ENCODE peak calls at places on chromosome 2, in six cellular contexts. Q, N, X, S, I and V are unnamed samples.

GRCh38 chr2:215748446-215748845 is 264.9 kb downstream of the MREG start:
- DNase-seq in Q (no peak), N (no peak), X (no peak), S (no peak), I (no peak), V (no peak)

GRCh38 chr2:242031481-242032019 is 162.0 kb downstream of the RTP5 start:
- DNase-seq in Q (no peak), N (no peak), X (no peak), S (no peak), I (no peak), V (no peak)

GRCh38 chr2:110984654-110985053 is 136.1 kb upstream of the BCL2L11 start:
- DNase-seq in Q (no peak), N (no peak), X (no peak), S (no peak), I (no peak), V (no peak)

GRCh38 chr2:121810959-121811853 is 55.8 kb downstream of the TSN start:
- DNase-seq in Q (peak), N (no peak), X (peak), S (no peak), I (peak), V (peak)

GRCh38 chr2:88038263-88039105 is 17.1 kb downstream of the KRCC1 start:
- DNase-seq in Q (no peak), N (no peak), X (no peak), S (no peak), I (no peak), V (no peak)

GRCh38 chr2:173467751-173468150 is 113.1 kb downstream of the CDCA7 start:
- DNase-seq in Q (no peak), N (no peak), X (no peak), S (no peak), I (no peak), V (no peak)

GRCh38 chr2:240991378-240992263 is 6.8 kb upstream of the SNED1 start:
- DNase-seq in Q (no peak), N (no peak), X (no peak), S (no peak), I (peak), V (no peak)

GRCh38 chr2:234352270-234352669 is 144.6 kb downstream of the ARL4C start:
- DNase-seq in Q (no peak), N (no peak), X (no peak), S (no peak), I (no peak), V (no peak)

GRCh38 chr2:46812381-46813024 is 103.1 kb downstream of the MCFD2 start:
- DNase-seq in Q (no peak), N (no peak), X (peak), S (no peak), I (no peak), V (no peak)

GRCh38 chr2:236946871-236947270 is 138.8 kb upstream of the COPS8 start:
- DNase-seq in Q (no peak), N (no peak), X (no peak), S (no peak), I (no peak), V (no peak)
- TF ChIP-seq YY1 in Q (no peak), N (no peak), X (no peak), S (no peak), I (no peak), V (no peak)

GRCh38 chr2:172449916-172450550 is 22.6 kb downstream of the ITGA6 start:
- DNase-seq in Q (no peak), N (no peak), X (no peak), S (no peak), I (no peak), V (no peak)
- TF ChIP-seq YY1 in Q (no peak), N (no peak), X (no peak), S (no peak), I (no peak), V (no peak)

GRCh38 chr2:214130115-214130514 is 280.7 kb upstream of the VWC2L start:
- DNase-seq in Q (no peak), N (no peak), X (no peak), S (no peak), I (no peak), V (no peak)
- TF ChIP-seq YY1 in Q (no peak), N (no peak), X (no peak), S (no peak), I (no peak), V (no peak)

DNA sequence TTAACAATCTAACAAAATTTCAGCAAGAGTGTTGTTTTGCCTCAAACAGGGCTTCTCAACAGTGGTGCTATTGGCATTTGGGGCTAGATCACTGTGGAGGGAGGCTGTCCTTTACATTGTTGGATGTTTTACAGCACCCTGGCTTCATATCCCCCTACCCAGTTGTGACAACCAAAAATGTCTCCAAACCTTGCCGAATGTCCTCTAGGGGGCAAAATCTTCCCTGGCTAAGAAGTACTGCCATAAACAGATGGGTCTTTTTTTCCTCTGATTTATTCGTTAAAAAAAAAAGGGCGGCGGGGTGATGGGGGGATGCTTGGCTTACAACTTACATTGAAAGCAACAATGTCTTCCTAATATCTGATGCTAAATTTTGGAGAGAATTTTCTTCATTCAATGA is 207.6 kb upstream of the CCDC150 start:
- DNase-seq in Q (no peak), N (peak), X (peak), S (no peak), I (peak), V (peak)
- TF ChIP-seq YY1 in Q (no peak), N (peak), X (no peak), S (no peak), I (no peak), V (no peak)

GRCh38 chr2:206635016-206635415 is 7.3 kb upstream of the FAM237A start:
- DNase-seq in Q (no peak), N (no peak), X (no peak), S (no peak), I (no peak), V (no peak)
- TF ChIP-seq YY1 in Q (no peak), N (no peak), X (no peak), S (no peak), I (no peak), V (no peak)

GRCh38 chr2:221500501-221501209 is 71.4 kb downstream of the EPHA4 start:
- DNase-seq in Q (no peak), N (no peak), X (no peak), S (no peak), I (no peak), V (no peak)
- TF ChIP-seq YY1 in Q (no peak), N (no peak), X (no peak), S (no peak), I (no peak), V (no peak)

GRCh38 chr2:199019898-199020507 is 437.7 kb downstream of the SATB2 start:
- DNase-seq in Q (no peak), N (no peak), X (peak), S (no peak), I (peak), V (peak)
- TF ChIP-seq YY1 in Q (no peak), N (no peak), X (no peak), S (no peak), I (no peak), V (no peak)

DNA sequence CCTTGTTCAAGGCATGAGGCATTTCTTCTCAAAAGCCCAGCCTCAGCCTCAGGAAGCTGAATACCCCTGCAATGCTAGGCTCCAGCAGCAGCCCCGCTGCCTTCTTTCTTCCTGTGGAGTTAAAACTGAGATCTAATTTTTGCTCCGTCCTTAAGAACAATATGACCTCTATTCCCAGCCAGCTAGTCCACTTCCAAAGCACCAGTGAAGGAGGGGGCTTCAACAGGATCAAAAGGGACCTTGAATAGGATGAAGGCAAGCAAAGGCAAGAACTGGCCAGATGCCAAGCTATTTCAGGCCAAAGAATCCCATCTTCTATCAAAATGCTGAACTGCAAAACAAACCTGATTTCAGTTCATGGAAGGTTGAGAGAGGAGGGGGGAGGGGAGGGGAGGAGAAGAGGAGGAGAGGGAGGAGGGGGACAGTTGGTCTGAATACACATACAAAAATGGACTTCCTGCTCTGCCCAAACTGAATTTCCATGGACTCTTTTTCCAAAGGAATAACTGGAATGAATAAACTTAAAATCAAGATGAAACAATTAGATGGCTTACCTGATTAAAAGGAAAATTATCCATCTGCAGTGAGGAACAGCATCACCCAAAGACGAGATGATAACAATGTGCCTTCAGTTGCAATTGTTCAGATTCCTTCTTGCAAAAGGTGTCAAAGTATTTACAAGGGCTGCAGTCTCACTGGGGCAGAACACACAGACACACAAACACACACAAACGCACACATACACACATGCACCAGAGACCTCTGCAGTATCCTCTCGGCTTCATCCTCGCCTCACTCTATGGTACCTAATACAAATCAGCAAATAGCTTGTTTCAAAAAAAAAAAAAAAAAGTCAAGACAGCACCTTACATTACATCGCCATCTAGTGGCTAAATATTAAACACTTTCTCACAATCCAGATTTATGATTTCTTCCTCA is at the start of gene SCN1A:
- DNase-seq in Q (peak), N (no peak), X (peak), S (no peak), I (peak), V (no peak)
- TF ChIP-seq YY1 in Q (no peak), N (no peak), X (no peak), S (no peak), I (no peak), V (no peak)